ENCODE peak calls at places on chromosomes 2 and 18, in six cellular contexts. C, D, H, Q, R and P are unnamed samples.

GRCh38 chr2:226478121-226478809 is 321.4 kb downstream of the IRS1 start:
- DNase-seq in H (peak), R (peak), C (no peak), Q (peak), D (no peak), P (peak)

GRCh38 chr2:219514196-219514761 is at the start of gene ASIC4:
- DNase-seq in C (no peak), R (no peak), D (no peak), H (no peak), Q (no peak), P (no peak)

GRCh38 chr2:204152616-204153015 is 216.1 kb downstream of the ICOS start:
- DNase-seq in D (no peak), H (peak), R (no peak), C (no peak), Q (no peak), P (no peak)

GRCh38 chr18:26438980-26439379 is 109.4 kb downstream of the KCTD1 start:
- DNase-seq in C (peak), D (no peak), R (no peak), H (no peak), Q (no peak), P (no peak)

GRCh38 chr2:17195016-17195415 is 323.2 kb downstream of the RAD51AP2 start:
- DNase-seq in H (no peak), R (no peak), Q (no peak), C (no peak), D (no peak), P (no peak)

GRCh38 chr2:30706534-30707303 is 100.5 kb downstream of the CAPN13 start:
- DNase-seq in H (peak), D (peak), Q (peak), R (peak), C (peak), P (peak)

GRCh38 chr2:227106845-227107759 is 56.9 kb downstream of the COL4A4 start:
- DNase-seq in Q (peak), R (no peak), H (peak), C (peak), D (peak), P (peak)

GRCh38 chr2:206614825-206615224 is 27.5 kb upstream of the FAM237A start:
- DNase-seq in Q (peak), H (no peak), D (no peak), R (no peak), C (peak), P (no peak)

GRCh38 chr18:51659781-51660180 is 462.3 kb upstream of the MEX3C start:
- DNase-seq in H (no peak), Q (no peak), D (no peak), C (no peak), R (no peak), P (no peak)

GRCh38 chr2:160039166-160039903 is 23.1 kb downstream of the PLA2R1 start:
- DNase-seq in R (no peak), Q (peak), C (no peak), D (no peak), H (no peak), P (no peak)

GRCh38 chr2:144364988-144365738 is 154.8 kb downstream of the ZEB2 start:
- DNase-seq in Q (peak), D (no peak), R (no peak), C (no peak), H (peak), P (no peak)

GRCh38 chr2:86592547-86593230 is 29.4 kb upstream of the CHMP3 start:
- DNase-seq in H (peak), C (no peak), Q (peak), D (no peak), R (peak), P (no peak)

GRCh38 chr2:98025481-98026037 is 29.8 kb upstream of the TMEM131 start:
- DNase-seq in D (no peak), R (no peak), Q (no peak), C (no peak), H (no peak), P (no peak)

GRCh38 chr18:13192970-13193369 is 25.6 kb upstream of the LDLRAD4 start:
- DNase-seq in Q (no peak), C (no peak), H (no peak), R (no peak), D (no peak), P (no peak)

GRCh38 chr2:108376774-108377173 is 980 bp upstream of the SULT1C4 start:
- DNase-seq in Q (no peak), C (no peak), R (no peak), D (no peak), H (no peak), P (no peak)

GRCh38 chr2:64482765-64483504 is 29.0 kb downstream of the LGALSL start:
- DNase-seq in D (no peak), H (peak), Q (peak), C (no peak), R (no peak), P (no peak)

GRCh38 chr18:47184419-47185050 is 8.4 kb upstream of the IER3IP1 start:
- DNase-seq in H (peak), C (peak), R (peak), D (no peak), Q (peak), P (no peak)

GRCh38 chr2:72924353-72925240 is 7.3 kb downstream of the EMX1 start:
- DNase-seq in Q (no peak), D (peak), C (no peak), R (peak), H (peak), P (no peak)

GRCh38 chr2:233059797-233060499 is at the start of gene INPP5D:
- DNase-seq in D (peak), C (peak), H (no peak), Q (no peak), R (peak), P (no peak)

GRCh38 chr2:64586883-64587481 is 62.9 kb downstream of the AFTPH start:
- DNase-seq in H (peak), R (no peak), Q (peak), D (no peak), C (peak), P (no peak)

GRCh38 chr18:55458456-55459238 is 129.3 kb downstream of the TCF4 start:
- DNase-seq in D (no peak), Q (no peak), C (no peak), H (no peak), R (no peak), P (no peak)

GRCh38 chr18:35771172-35771571 is 189.6 kb downstream of the GALNT1 start:
- DNase-seq in R (no peak), H (no peak), Q (no peak), D (no peak), C (no peak), P (no peak)

GRCh38 chr2:84924173-84925106 is 19.0 kb downstream of the TMSB10 start:
- DNase-seq in Q (peak), D (peak), H (peak), C (peak), R (peak), P (no peak)

GRCh38 chr2:11239718-11240462 is 84.6 kb downstream of the SLC66A3 start:
- DNase-seq in Q (peak), D (no peak), C (no peak), R (no peak), H (peak), P (no peak)

GRCh38 chr2:191679818-191680600 is 2.1 kb downstream of the NABP1 start:
- DNase-seq in D (no peak), H (peak), C (peak), Q (peak), R (no peak), P (no peak)